ENCODE peak calls at places on chromosomes 5 and 9, in six cellular contexts. One of them, this sample, is unnamed.

GRCh38 chr5:178192244-178192643 is 5.1 kb upstream of the GMCL2 start:
- DNase-seq in endothelial cell: no peak
- DNase-seq in activated T-cell treated with anti-CD3 and anti-CD28 coated beads, Interleukin-2, amount 50 U/mL, for 4 hours: no peak
- DNase-seq in skeletal muscle cell: no peak
- DNase-seq in sciatic nerve: no peak
- DNase-seq in kidney glomerular epithelial cell: no peak
- DNase-seq in this sample: no peak

GRCh38 chr5:176825234-176825633 is 14.9 kb downstream of the UNC5A start:
- DNase-seq in sciatic nerve: no peak
- DNase-seq in kidney glomerular epithelial cell: no peak
- DNase-seq in endothelial cell: no peak
- DNase-seq in activated T-cell treated with anti-CD3 and anti-CD28 coated beads, Interleukin-2, amount 50 U/mL, for 4 hours: no peak
- DNase-seq in skeletal muscle cell: no peak
- DNase-seq in this sample: no peak

GRCh38 chr9:137227057-137227852 is at the start of gene RNF224:
- DNase-seq in kidney glomerular epithelial cell: peak
- DNase-seq in skeletal muscle cell: no peak
- DNase-seq in sciatic nerve: peak
- DNase-seq in activated T-cell treated with anti-CD3 and anti-CD28 coated beads, Interleukin-2, amount 50 U/mL, for 4 hours: peak
- DNase-seq in endothelial cell: peak
- DNase-seq in this sample: peak

GRCh38 chr5:148790545-148791333 is 35.7 kb upstream of the ADRB2 start:
- DNase-seq in kidney glomerular epithelial cell: no peak
- DNase-seq in skeletal muscle cell: no peak
- DNase-seq in activated T-cell treated with anti-CD3 and anti-CD28 coated beads, Interleukin-2, amount 50 U/mL, for 4 hours: no peak
- DNase-seq in endothelial cell: no peak
- DNase-seq in sciatic nerve: no peak
- DNase-seq in this sample: no peak

GRCh38 chr5:181107699-181108098 is 23.3 kb downstream of the OR2V1 start:
- DNase-seq in endothelial cell: no peak
- DNase-seq in kidney glomerular epithelial cell: no peak
- DNase-seq in skeletal muscle cell: no peak
- DNase-seq in activated T-cell treated with anti-CD3 and anti-CD28 coated beads, Interleukin-2, amount 50 U/mL, for 4 hours: no peak
- DNase-seq in sciatic nerve: no peak
- DNase-seq in this sample: no peak

GRCh38 chr5:72857396-72857795 is 40.9 kb downstream of the TNPO1 start:
- DNase-seq in skeletal muscle cell: no peak
- DNase-seq in activated T-cell treated with anti-CD3 and anti-CD28 coated beads, Interleukin-2, amount 50 U/mL, for 4 hours: no peak
- DNase-seq in sciatic nerve: no peak
- DNase-seq in endothelial cell: no peak
- DNase-seq in kidney glomerular epithelial cell: no peak
- DNase-seq in this sample: no peak

GRCh38 chr9:83629433-83630104 is 6.6 kb downstream of the IDNK start:
- DNase-seq in skeletal muscle cell: no peak
- DNase-seq in kidney glomerular epithelial cell: no peak
- DNase-seq in endothelial cell: no peak
- DNase-seq in sciatic nerve: no peak
- DNase-seq in activated T-cell treated with anti-CD3 and anti-CD28 coated beads, Interleukin-2, amount 50 U/mL, for 4 hours: no peak
- DNase-seq in this sample: no peak

GRCh38 chr5:59763545-59763944 is 130.0 kb downstream of the PDE4D start:
- DNase-seq in endothelial cell: no peak
- DNase-seq in sciatic nerve: no peak
- DNase-seq in kidney glomerular epithelial cell: no peak
- DNase-seq in activated T-cell treated with anti-CD3 and anti-CD28 coated beads, Interleukin-2, amount 50 U/mL, for 4 hours: no peak
- DNase-seq in skeletal muscle cell: no peak
- DNase-seq in this sample: no peak

GRCh38 chr5:88681402-88681801 is 201.6 kb downstream of the MEF2C start:
- DNase-seq in kidney glomerular epithelial cell: no peak
- DNase-seq in activated T-cell treated with anti-CD3 and anti-CD28 coated beads, Interleukin-2, amount 50 U/mL, for 4 hours: no peak
- DNase-seq in sciatic nerve: no peak
- DNase-seq in skeletal muscle cell: no peak
- DNase-seq in endothelial cell: no peak
- DNase-seq in this sample: no peak

GRCh38 chr9:109473329-109473728 is 24.8 kb downstream of the PTPN3 start:
- DNase-seq in kidney glomerular epithelial cell: no peak
- DNase-seq in skeletal muscle cell: no peak
- DNase-seq in activated T-cell treated with anti-CD3 and anti-CD28 coated beads, Interleukin-2, amount 50 U/mL, for 4 hours: no peak
- DNase-seq in sciatic nerve: no peak
- DNase-seq in endothelial cell: no peak
- DNase-seq in this sample: no peak

GRCh38 chr5:13745508-13745907 is 199.0 kb downstream of the DNAH5 start:
- DNase-seq in endothelial cell: no peak
- DNase-seq in kidney glomerular epithelial cell: peak
- DNase-seq in activated T-cell treated with anti-CD3 and anti-CD28 coated beads, Interleukin-2, amount 50 U/mL, for 4 hours: no peak
- DNase-seq in sciatic nerve: no peak
- DNase-seq in skeletal muscle cell: peak
- DNase-seq in this sample: peak